ENCODE peak calls at places on chromosomes 6 and 20, in four cellular contexts. B, Q, V and X are unnamed samples.

GRCh38 chr6:36033935-36034334 is 6.3 kb downstream of the MAPK14 start:
- DNase-seq in B (peak), V (no peak), Q (no peak), X (peak)

GRCh38 chr20:58876437-58876836 is 23.9 kb downstream of the GNAS start:
- DNase-seq in B (no peak), Q (no peak), V (no peak), X (no peak)

GRCh38 chr20:6533828-6534388 is 233.6 kb upstream of the BMP2 start:
- DNase-seq in V (no peak), Q (no peak), B (no peak), X (no peak)

GRCh38 chr6:28941681-28942448 is 18.1 kb upstream of the TRIM27 start:
- DNase-seq in Q (no peak), V (no peak), B (peak), X (no peak)

GRCh38 chr6:35735452-35735851 is 1.4 kb upstream of the ARMC12 start:
- DNase-seq in V (no peak), B (no peak), Q (no peak), X (no peak)

GRCh38 chr20:58470336-58470978 is 44.7 kb downstream of the APCDD1L start:
- DNase-seq in Q (no peak), V (no peak), B (no peak), X (no peak)

GRCh38 chr20:1185316-1185741 is 548 bp upstream of the TMEM74B start:
- DNase-seq in B (peak), Q (no peak), V (no peak), X (no peak)

GRCh38 chr20:10671221-10671849 is 2.5 kb downstream of the JAG1 start:
- DNase-seq in V (no peak), B (peak), Q (peak), X (no peak)

GRCh38 chr20:47799116-47799715 is 13.9 kb upstream of the SULF2 start:
- DNase-seq in B (no peak), Q (no peak), V (no peak), X (no peak)

GRCh38 chr6:117591405-117591804 is 10.9 kb downstream of the GOPC start:
- DNase-seq in Q (no peak), V (no peak), B (no peak), X (no peak)

GRCh38 chr6:158630944-158631616 is 13.5 kb downstream of the DYNLT1 start:
- DNase-seq in B (peak), V (no peak), Q (no peak), X (no peak)

GRCh38 chr20:39983183-39983582 is 705.9 kb downstream of the MAFB start:
- DNase-seq in B (no peak), Q (no peak), V (no peak), X (no peak)

GRCh38 chr20:51481311-51481997 is 61.1 kb downstream of the NFATC2 start:
- DNase-seq in Q (no peak), V (no peak), B (peak), X (no peak)

GRCh38 chr6:166541366-166541765 is 45.1 kb downstream of the RAMACL start:
- DNase-seq in Q (no peak), B (no peak), V (no peak), X (no peak)

GRCh38 chr6:161128230-161128629 is 136.7 kb downstream of the MAP3K4 start:
- DNase-seq in B (no peak), Q (no peak), V (no peak), X (peak)

GRCh38 chr6:135181333-135182119 is 418 bp downstream of the MYB start:
- DNase-seq in Q (no peak), B (peak), V (no peak), X (no peak)

GRCh38 chr20:8656335-8656734 is 412.6 kb upstream of the PLCB4 start:
- DNase-seq in B (no peak), Q (no peak), V (no peak), X (no peak)

GRCh38 chr6:96060249-96060648 is 44.5 kb downstream of the FUT9 start:
- DNase-seq in Q (no peak), B (no peak), V (no peak), X (no peak)

GRCh38 chr6:81204741-81205140 is 547.7 kb downstream of the TENT5A start:
- DNase-seq in B (no peak), Q (no peak), V (no peak), X (no peak)

GRCh38 chr6:139037490-139037889 is 8.9 kb downstream of the ABRACL start:
- DNase-seq in B (no peak), V (no peak), Q (no peak), X (no peak)

GRCh38 chr6:157961829-157962228 is 19.8 kb upstream of the SYNJ2 start:
- DNase-seq in B (no peak), Q (no peak), V (no peak), X (no peak)

GRCh38 chr6:31510007-31510406 is 12.1 kb downstream of the MICB start:
- DNase-seq in B (no peak), Q (no peak), V (no peak), X (no peak)

GRCh38 chr6:90304308-90304707 is 7.7 kb upstream of the BACH2 start:
- DNase-seq in B (no peak), V (no peak), Q (no peak), X (no peak)

GRCh38 chr6:53032853-53033252 is 32.4 kb upstream of the FBXO9 start:
- DNase-seq in Q (peak), V (no peak), B (no peak), X (no peak)

GRCh38 chr6:20965915-20966314 is 431.7 kb downstream of the CDKAL1 start:
- DNase-seq in Q (no peak), V (no peak), B (no peak), X (no peak)